ENCODE peak calls at places on chromosome 14, in five cellular contexts. I is IMR-90, K is thyroid gland, Z is pancreas, L is PC-9. E is an unnamed sample.

GRCh38 chr14:73258845-73259611 is 21.7 kb downstream of the PAPLN start:
- DNase-seq in K (no peak), I (no peak), Z (no peak), L (no peak), E (no peak)

GRCh38 chr14:80275208-80275850 is 64.0 kb upstream of the DIO2 start:
- DNase-seq in L (no peak), K (no peak), I (peak), Z (no peak), E (peak)

GRCh38 chr14:22536853-22537338 is 52.1 kb downstream of the DAD1 start:
- DNase-seq in Z (no peak), I (peak), K (no peak), L (peak), E (peak)

GRCh38 chr14:59739794-59740193 is 130.8 kb downstream of the RTN1 start:
- DNase-seq in I (no peak), L (no peak), K (no peak), Z (no peak), E (no peak)

GRCh38 chr14:65006251-65006721 is 19.6 kb downstream of the FNTB start:
- DNase-seq in L (peak), I (no peak), Z (no peak), K (no peak), E (no peak)

GRCh38 chr14:100988011-100988410 is 84.5 kb upstream of the RTL1 start:
- DNase-seq in K (no peak), Z (no peak), L (no peak), I (peak), E (peak)

GRCh38 chr14:50774542-50775267 is 56.3 kb downstream of the NIN start:
- DNase-seq in Z (no peak), L (no peak), I (peak), K (no peak), E (no peak)

GRCh38 chr14:21384494-21384851 is 654 bp upstream of the SUPT16H start:
- DNase-seq in I (no peak), K (no peak), Z (no peak), L (no peak), E (peak)

GRCh38 chr14:38255673-38256357 is at the start of gene CLEC14A:
- DNase-seq in I (no peak), Z (no peak), K (peak), L (no peak), E (no peak)

GRCh38 chr14:20934148-20934762 is 21.0 kb upstream of the RNASE2 start:
- DNase-seq in I (no peak), L (no peak), K (peak), Z (peak), E (no peak)

GRCh38 chr14:22579881-22580280 is 9.1 kb downstream of the DAD1 start:
- DNase-seq in Z (no peak), L (no peak), I (no peak), K (peak), E (no peak)

GRCh38 chr14:25833341-25834121 is 764.3 kb downstream of the NOVA1 start:
- DNase-seq in Z (no peak), K (peak), I (no peak), L (no peak), E (peak)

GRCh38 chr14:91063119-91063518 is 2.7 kb upstream of the RPS6KA5 start:
- DNase-seq in I (no peak), K (no peak), Z (no peak), L (no peak), E (no peak)

GRCh38 chr14:99289394-99290189 is 17.6 kb upstream of the BCL11B start:
- DNase-seq in K (no peak), L (no peak), Z (no peak), I (no peak), E (no peak)

GRCh38 chr14:20719777-20720176 is 25.9 kb upstream of the EDDM3A start:
- DNase-seq in Z (no peak), K (peak), I (no peak), L (peak), E (no peak)

GRCh38 chr14:36524874-36525745 is 5.1 kb upstream of the NKX2-1 start:
- DNase-seq in L (no peak), I (no peak), K (peak), Z (no peak), E (no peak)

GRCh38 chr14:104604461-104605449 is at the start of gene TMEM179:
- DNase-seq in L (no peak), I (peak), K (peak), Z (no peak), E (peak)

GRCh38 chr14:85273099-85273677 is 256.8 kb upstream of the FLRT2 start:
- DNase-seq in L (no peak), I (no peak), K (no peak), Z (no peak), E (no peak)

GRCh38 chr14:74988131-74988530 is 14.6 kb upstream of the EIF2B2 start:
- DNase-seq in I (peak), Z (no peak), L (peak), K (no peak), E (peak)

GRCh38 chr14:90726656-90727055 is 89.6 kb downstream of the TTC7B start:
- DNase-seq in K (peak), Z (no peak), I (peak), L (peak), E (peak)

GRCh38 chr14:35879141-35879648 is 53.1 kb downstream of the BRMS1L start:
- DNase-seq in I (peak), K (no peak), Z (no peak), L (no peak), E (no peak)

GRCh38 chr14:102323102-102323501 is 3.6 kb downstream of the ZNF839 start:
- DNase-seq in L (peak), I (peak), Z (peak), K (peak), E (peak)

GRCh38 chr14:52061890-52062289 is 7.0 kb downstream of the NID2 start:
- DNase-seq in L (no peak), K (no peak), Z (no peak), I (no peak), E (no peak)

GRCh38 chr14:52060080-52060479 is 8.8 kb downstream of the NID2 start:
- DNase-seq in L (no peak), I (no peak), K (peak), Z (peak), E (no peak)

GRCh38 chr14:52058346-52058745 is 10.5 kb downstream of the NID2 start:
- DNase-seq in I (no peak), K (no peak), Z (no peak), L (no peak), E (no peak)

GRCh38 chr14:52061380-52061779 is 7.5 kb downstream of the NID2 start:
- DNase-seq in K (no peak), I (no peak), L (no peak), Z (no peak), E (no peak)

GRCh38 chr14:52059614-52060013 is 9.2 kb downstream of the NID2 start:
- DNase-seq in L (no peak), K (no peak), I (no peak), Z (no peak), E (no peak)
- H3K27ac ChIP-seq in L (no peak), K (peak), I (no peak), Z (no peak), E (no peak)

DNA sequence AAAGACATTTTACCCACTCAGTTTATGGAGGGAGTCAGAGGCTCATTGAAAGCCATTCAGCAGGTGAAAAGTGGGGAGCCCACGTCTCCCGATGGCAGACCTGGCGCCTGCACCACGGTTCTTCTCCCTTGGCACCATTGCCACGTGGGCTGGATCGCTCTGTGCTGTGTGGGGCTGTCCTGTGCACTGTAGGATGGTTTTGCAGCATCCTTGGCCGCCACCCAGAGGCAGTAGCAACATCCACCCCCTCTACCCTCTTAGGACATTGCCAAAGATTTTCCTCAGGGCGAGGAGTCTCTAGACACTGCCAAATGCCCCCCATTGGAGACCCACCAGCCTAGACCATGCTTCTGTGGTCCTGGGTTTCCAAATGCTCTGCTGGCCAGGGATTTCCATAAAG is 60.2 kb downstream of the SYNE3 start:
- DNase-seq in K (no peak), I (no peak), Z (no peak), L (no peak), E (no peak)
- TF ChIP-seq CTCF in K (no peak), I (no peak), Z (no peak), L (no peak), E (no peak)

GRCh38 chr14:76861574-76862255 is 35.5 kb downstream of the LRRC74A start:
- DNase-seq in K (no peak), I (no peak), Z (no peak), L (no peak), E (no peak)

GRCh38 chr14:76866469-76866868 is 40.3 kb downstream of the LRRC74A start:
- DNase-seq in I (no peak), Z (no peak), K (no peak), L (no peak), E (no peak)

GRCh38 chr14:76863724-76864407 is 37.7 kb downstream of the LRRC74A start:
- DNase-seq in L (peak), Z (no peak), K (peak), I (no peak), E (no peak)

GRCh38 chr14:76867536-76868452 is 41.6 kb downstream of the LRRC74A start:
- DNase-seq in I (no peak), L (no peak), K (no peak), Z (no peak), E (no peak)

GRCh38 chr14:76862546-76863282 is 36.5 kb downstream of the LRRC74A start:
- DNase-seq in I (no peak), Z (no peak), K (no peak), L (no peak), E (no peak)
- H3K27ac ChIP-seq in I (no peak), Z (no peak), K (no peak), L (no peak), E (no peak)

DNA sequence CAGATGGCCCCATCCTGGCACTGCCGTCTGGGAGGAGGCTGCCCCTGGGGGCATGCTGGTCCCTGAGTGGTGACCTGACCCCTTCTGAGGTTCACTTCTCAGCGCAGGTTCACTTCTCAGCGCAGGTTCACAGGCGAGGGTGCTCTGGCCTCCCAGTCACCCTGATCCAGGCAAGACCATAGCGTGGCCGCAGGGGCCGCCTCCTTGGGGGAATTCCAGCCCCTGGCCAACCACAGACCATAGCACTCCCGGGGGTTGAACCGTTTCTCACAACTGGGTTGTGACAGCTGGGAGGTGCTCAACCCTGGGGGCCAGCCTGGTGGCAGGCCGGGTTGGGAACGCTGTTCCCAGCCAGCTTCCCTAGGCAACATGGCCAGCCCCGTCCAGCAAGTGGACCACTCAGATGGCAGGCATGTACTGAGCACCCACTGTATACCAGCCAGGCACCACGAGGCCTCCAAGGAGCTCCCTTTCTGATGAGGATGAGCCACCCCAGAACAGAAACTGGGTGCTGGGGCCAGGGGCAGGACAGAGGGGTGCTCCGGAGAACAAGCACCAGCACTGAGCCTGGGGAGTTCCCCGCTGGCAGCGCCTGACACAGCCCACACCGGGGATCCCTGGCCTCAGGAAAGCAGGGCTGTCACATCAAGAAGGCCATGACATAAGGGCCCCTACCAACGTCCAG is 28.3 kb upstream of the ZFP36L1 start:
- DNase-seq in K (no peak), Z (no peak), L (no peak), I (no peak), E (no peak)
- TF ChIP-seq CTCF in K (no peak), Z (no peak), L (no peak), I (no peak), E (no peak)

GRCh38 chr14:89442280-89442679 is 25.2 kb upstream of the FOXN3 start:
- DNase-seq in I (no peak), K (no peak), L (no peak), Z (no peak), E (no peak)

GRCh38 chr14:89445252-89445973 is 28.4 kb upstream of the FOXN3 start:
- DNase-seq in Z (no peak), L (no peak), K (no peak), I (peak), E (no peak)

GRCh38 chr14:89444536-89445125 is 27.6 kb upstream of the FOXN3 start:
- DNase-seq in Z (no peak), L (no peak), K (no peak), I (peak), E (no peak)

GRCh38 chr14:89443002-89443660 is 26.1 kb upstream of the FOXN3 start:
- DNase-seq in I (peak), Z (no peak), K (no peak), L (no peak), E (no peak)

DNA sequence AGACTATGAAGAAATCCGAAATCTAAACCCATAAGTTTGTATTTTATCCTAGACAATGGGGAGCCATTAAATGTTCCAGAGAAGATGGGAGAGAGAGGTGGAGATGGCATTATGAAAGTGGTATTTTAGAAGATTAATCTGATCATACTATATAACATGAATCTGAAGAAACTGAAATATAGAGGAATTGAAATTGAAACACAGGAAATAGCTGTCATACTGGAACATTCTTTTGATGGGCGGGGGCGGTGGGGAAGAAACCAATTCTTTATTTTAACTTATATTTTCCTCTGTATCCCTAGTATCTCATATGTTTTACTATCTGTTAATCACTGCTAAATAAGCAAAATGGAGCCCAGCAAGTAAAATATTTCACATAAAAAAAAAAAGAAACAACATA is 27.0 kb upstream of the FOXN3 start:
- DNase-seq in I (no peak), L (no peak), K (no peak), Z (no peak), E (no peak)
- H3K27ac ChIP-seq in I (no peak), L (no peak), K (no peak), Z (no peak), E (peak)